ENCODE peak calls at places on chromosomes 3 and 15, in five cellular contexts. D, G, E, H and I are unnamed samples.

GRCh38 chr3:194939532-194939909 is 253.8 kb downstream of the FAM43A start:
- DNase-seq in D (no peak), G (no peak), E (no peak), H (no peak), I (no peak)

GRCh38 chr3:24401090-24401810 is 93.4 kb downstream of the THRB start:
- DNase-seq in D (peak), G (no peak), E (no peak), H (no peak), I (no peak)

GRCh38 chr15:75682181-75683135 is 30.2 kb downstream of the CSPG4 start:
- DNase-seq in D (peak), G (no peak), E (no peak), H (no peak), I (no peak)

GRCh38 chr3:90092994-90093393 is 985.6 kb downstream of the EPHA3 start:
- DNase-seq in D (peak), G (peak), E (no peak), H (no peak), I (no peak)

GRCh38 chr3:11370134-11370533 is 97.9 kb downstream of the ATG7 start:
- DNase-seq in D (no peak), G (no peak), E (no peak), H (no peak), I (no peak)

GRCh38 chr3:34995771-34996430 is 643.4 kb upstream of the ARPP21 start:
- DNase-seq in D (no peak), G (no peak), E (no peak), H (no peak), I (no peak)

GRCh38 chr3:158845748-158846350 is 44.0 kb downstream of the MFSD1 start:
- DNase-seq in D (peak), G (peak), E (peak), H (peak), I (no peak)

GRCh38 chr3:13598926-13599886 is 50.3 kb downstream of the FBLN2 start:
- DNase-seq in D (peak), G (no peak), E (no peak), H (peak), I (no peak)

GRCh38 chr3:142318331-142318730 is 92.9 kb upstream of the GK5 start:
- DNase-seq in D (no peak), G (no peak), E (no peak), H (peak), I (no peak)

GRCh38 chr3:23455084-23455483 is 252.0 kb downstream of the UBE2E2 start:
- DNase-seq in D (no peak), G (no peak), E (no peak), H (peak), I (no peak)

GRCh38 chr15:51030649-51031316 is 63.9 kb downstream of the TNFAIP8L3 start:
- DNase-seq in D (peak), G (no peak), E (no peak), H (peak), I (no peak)

GRCh38 chr3:8464668-8465067 is 37.0 kb upstream of the LMCD1 start:
- DNase-seq in D (no peak), G (no peak), E (no peak), H (no peak), I (no peak)

GRCh38 chr15:80041497-80042253 is 17.8 kb upstream of the ZFAND6 start:
- DNase-seq in D (no peak), G (no peak), E (no peak), H (no peak), I (no peak)

GRCh38 chr15:88938802-88939485 is 25.8 kb upstream of the MFGE8 start:
- DNase-seq in D (no peak), G (no peak), E (no peak), H (no peak), I (no peak)

GRCh38 chr3:127964816-127965215 is 49.8 kb downstream of the KBTBD12 start:
- DNase-seq in D (no peak), G (no peak), E (no peak), H (no peak), I (no peak)

GRCh38 chr3:122803977-122804376 is 9.1 kb downstream of the SLC49A4 start:
- DNase-seq in D (no peak), G (no peak), E (no peak), H (no peak), I (no peak)

GRCh38 chr3:15291589-15292541 is 40.5 kb downstream of the SH3BP5 start:
- DNase-seq in D (no peak), G (peak), E (peak), H (no peak), I (no peak)

GRCh38 chr15:63071288-63071909 is 28.9 kb downstream of the TPM1 start:
- DNase-seq in D (no peak), G (no peak), E (no peak), H (no peak), I (no peak)